ENCODE peak calls at places on chromosomes 4 and X, in four cellular contexts. R is upper lobe of left lung; P is neural crest cell; U is activated CD8-positive, alpha-beta T cell treated with anti-CD3 and anti-CD28 coated beads for 36 hours. B is an unnamed sample.

GRCh38 chr4:152696764-152697250 is 17.0 kb upstream of the TMEM154 start:
- DNase-seq in U (peak), R (no peak), P (peak), B (no peak)

GRCh38 chr4:138400528-138400927 is 158.4 kb upstream of the SLC7A11 start:
- DNase-seq in R (no peak), U (no peak), P (no peak), B (no peak)

GRCh38 chr4:104693601-104694201 is 199.0 kb upstream of the CXXC4 start:
- DNase-seq in P (no peak), U (peak), R (no peak), B (no peak)

GRCh38 chr4:8683462-8683861 is 90.9 kb downstream of the CPZ start:
- DNase-seq in R (no peak), P (no peak), U (no peak), B (no peak)

GRCh38 chr4:113761682-113762060 is at the start of gene CAMK2D:
- DNase-seq in R (peak), P (peak), U (peak), B (peak)

GRCh38 chr4:72302981-72303704 is 265.9 kb downstream of the ADAMTS3 start:
- DNase-seq in U (peak), R (no peak), P (peak), B (no peak)

GRCh38 chrX:150569155-150569477 is 695 bp downstream of the MTM1 start:
- DNase-seq in P (no peak), U (peak), R (peak), B (no peak)

GRCh38 chr4:54784188-54784671 is 126.5 kb downstream of the KIT start:
- DNase-seq in R (peak), U (no peak), P (no peak), B (peak)

GRCh38 chrX:103540145-103540544 is 20.9 kb upstream of the RAB40A start:
- DNase-seq in R (no peak), P (no peak), U (no peak), B (no peak)

GRCh38 chr4:152063301-152064235 is 302.8 kb upstream of the GATB start:
- DNase-seq in P (no peak), U (peak), R (no peak), B (no peak)

GRCh38 chrX:145609951-145610511 is 207.6 kb upstream of the SLITRK2 start:
- DNase-seq in P (no peak), U (no peak), R (no peak), B (peak)

GRCh38 chr4:140260227-140260626 is 106.2 kb upstream of the MAML3 start:
- DNase-seq in R (no peak), U (no peak), P (no peak), B (peak)

DNA sequence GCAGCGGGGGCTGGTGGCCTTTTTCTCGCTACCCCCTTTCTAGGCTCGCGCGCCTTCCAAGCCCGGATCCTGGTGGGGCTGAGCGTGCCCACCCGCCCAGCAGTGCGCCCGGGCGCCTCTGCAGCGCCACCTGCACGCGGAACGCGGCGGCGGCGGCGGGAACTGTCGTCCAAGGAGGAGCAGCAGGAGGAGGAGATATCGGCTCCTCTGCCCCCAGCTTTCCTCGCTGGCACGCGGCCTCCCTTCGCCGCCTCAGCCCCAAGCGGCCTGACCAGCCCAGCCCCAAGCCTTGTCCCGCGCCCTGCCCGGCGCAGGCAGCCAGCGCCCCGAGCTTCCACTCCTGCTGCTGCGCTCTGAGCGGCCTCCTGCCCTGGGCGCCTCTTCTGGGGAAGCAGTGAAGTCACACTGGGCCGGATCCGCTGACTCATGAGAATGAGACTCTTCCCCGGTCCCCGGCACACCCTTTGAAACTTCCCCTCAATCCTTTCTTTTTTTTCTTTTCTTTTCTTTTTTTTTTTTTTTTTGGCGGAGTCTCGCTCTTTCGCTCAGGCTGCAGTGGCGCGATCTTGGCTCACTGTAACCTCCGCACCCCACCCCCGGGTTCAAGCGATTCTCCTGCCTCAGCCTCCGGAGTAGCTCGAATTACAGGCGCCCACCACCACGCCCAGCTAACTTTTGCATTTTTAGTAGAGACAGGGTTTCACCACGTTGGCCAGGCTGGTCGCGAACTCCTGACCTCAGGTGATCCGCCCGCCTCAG is 10.6 kb upstream of the ELF4 start:
- DNase-seq in U (peak), R (peak), P (peak), B (no peak)
- TF ChIP-seq CTCF in U (peak), R (peak), P (peak), B (peak)

GRCh38 chrX:70422886-70423336 is at the start of gene GDPD2:
- DNase-seq in P (peak), R (no peak), U (peak), B (no peak)
- TF ChIP-seq CTCF in P (peak), R (no peak), U (no peak), B (no peak)

GRCh38 chrX:109252789-109253188 is 229.1 kb downstream of the GUCY2F start:
- DNase-seq in R (no peak), P (no peak), U (no peak), B (no peak)
- TF ChIP-seq CTCF in R (no peak), P (no peak), U (no peak), B (no peak)

DNA sequence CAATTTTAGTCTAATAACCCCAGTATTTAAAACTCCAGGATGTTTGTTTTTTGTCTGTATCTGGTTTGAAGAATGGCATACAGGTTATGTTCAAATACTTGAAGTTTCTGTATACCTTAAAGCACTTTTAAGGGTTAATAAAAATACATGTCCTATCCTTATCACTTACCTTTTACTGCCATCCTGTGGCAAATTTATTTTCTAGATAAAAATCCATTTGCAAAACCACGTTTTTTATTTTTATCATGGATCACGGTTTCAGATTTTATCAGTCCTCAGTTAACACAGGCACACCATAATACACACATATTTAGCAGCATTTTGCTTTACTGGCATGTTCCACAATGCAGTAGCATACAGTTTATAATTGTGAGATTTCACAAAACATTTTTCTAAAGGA is 113.3 kb upstream of the H2AZ1 start:
- DNase-seq in U (no peak), R (no peak), P (no peak), B (no peak)
- TF ChIP-seq CTCF in U (peak), R (no peak), P (no peak), B (no peak)

DNA sequence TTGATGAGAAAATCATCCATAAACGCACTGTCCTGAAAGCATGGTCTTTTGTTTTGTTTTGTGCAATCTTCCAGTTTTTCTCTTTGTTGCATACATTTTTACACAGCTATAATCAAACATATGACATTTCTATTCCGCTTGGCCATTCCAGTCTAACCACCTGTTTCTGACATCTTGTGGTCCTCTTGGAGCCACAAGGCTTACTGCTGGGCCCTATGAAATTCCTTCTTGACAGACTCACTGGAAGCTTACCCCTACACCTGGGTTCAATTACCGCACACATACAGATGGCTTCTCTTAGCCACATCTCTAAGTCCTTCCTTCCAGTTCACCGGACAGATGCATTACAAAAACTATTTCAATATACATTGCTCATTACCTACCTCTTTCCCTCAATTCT is 72.4 kb downstream of the PAPSS1 start:
- DNase-seq in U (no peak), R (no peak), P (no peak), B (peak)
- TF ChIP-seq CTCF in U (no peak), R (no peak), P (no peak), B (no peak)

GRCh38 chr4:168415911-168416310 is 64.4 kb downstream of the DDX60L start:
- DNase-seq in P (no peak), R (no peak), U (no peak), B (no peak)

GRCh38 chr4:168421055-168421454 is 59.2 kb downstream of the DDX60L start:
- DNase-seq in U (no peak), R (no peak), P (no peak), B (no peak)

DNA sequence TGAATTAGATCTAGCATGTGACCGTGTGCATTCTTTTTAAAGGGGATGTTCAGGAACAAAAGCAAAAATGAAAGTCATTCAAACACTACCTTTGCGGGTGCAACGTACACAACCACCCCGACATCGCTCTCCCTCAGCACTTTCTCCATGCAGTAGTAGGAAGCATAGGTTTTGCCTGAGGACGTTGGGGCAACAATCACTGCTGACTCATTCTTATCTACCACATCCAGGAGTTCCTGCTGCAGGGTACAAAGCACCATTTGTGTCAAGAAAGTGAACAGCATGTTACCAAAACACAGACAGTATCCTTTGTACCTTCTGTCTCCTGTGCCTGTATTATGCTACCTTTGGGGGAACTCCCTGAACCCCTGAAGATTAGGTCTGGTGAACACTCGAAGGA is 58.6 kb downstream of the DDX60L start:
- DNase-seq in P (no peak), R (no peak), U (peak), B (no peak)
- TF ChIP-seq CTCF in P (no peak), R (no peak), U (no peak), B (no peak)

B was measured in AG09319.